ENCODE peak calls at places on chromosomes 4 and X, in five cellular contexts. L is K562, Q is GM12878, N is HepG2, G is H1. Z is an unnamed sample. For H3K4me1, the result is how much of the 10 kb centered on the place peaks cover.

GRCh38 chr4:112766422-112766821 is 129.5 kb downstream of the LARP7 start:
- DNase-seq in L (no peak), Q (no peak), N (no peak), G (no peak), Z (peak)

GRCh38 chrX:133482345-133483041 is 67.2 kb upstream of the GPC4 start:
- DNase-seq in Q (no peak), L (no peak), N (no peak), G (no peak), Z (no peak)

GRCh38 chrX:27675493-27675892 is 85.3 kb downstream of the DCAF8L2 start:
- DNase-seq in G (no peak), N (no peak), L (no peak), Q (no peak), Z (no peak)

GRCh38 chrX:155768036-155768769 is 112.9 kb upstream of the VAMP7 start:
- DNase-seq in N (no peak), L (no peak), Q (no peak), G (no peak), Z (peak)

GRCh38 chrX:56564182-56564885 is 907 bp downstream of the UBQLN2 start:
- DNase-seq in Q (no peak), G (peak), L (peak), N (peak), Z (peak)

GRCh38 chrX:129726307-129727111 is 12.3 kb upstream of the XPNPEP2 start:
- DNase-seq in N (peak), Q (no peak), L (peak), G (peak), Z (peak)

GRCh38 chr4:156581693-156582092 is 389.9 kb downstream of the PDGFC start:
- DNase-seq in N (no peak), L (no peak), Q (no peak), G (no peak), Z (no peak)

GRCh38 chr4:181569553-181569952 is 673.6 kb upstream of the TENM3 start:
- DNase-seq in N (peak), Q (no peak), G (no peak), L (peak), Z (peak)

GRCh38 chr4:78864405-78865024 is 74.7 kb downstream of the PAQR3 start:
- DNase-seq in N (peak), G (no peak), Q (peak), L (peak), Z (peak)

GRCh38 chrX:129594781-129595180 is 54.7 kb downstream of the OCRL start:
- DNase-seq in L (no peak), Q (no peak), G (no peak), N (no peak), Z (no peak)

DNA sequence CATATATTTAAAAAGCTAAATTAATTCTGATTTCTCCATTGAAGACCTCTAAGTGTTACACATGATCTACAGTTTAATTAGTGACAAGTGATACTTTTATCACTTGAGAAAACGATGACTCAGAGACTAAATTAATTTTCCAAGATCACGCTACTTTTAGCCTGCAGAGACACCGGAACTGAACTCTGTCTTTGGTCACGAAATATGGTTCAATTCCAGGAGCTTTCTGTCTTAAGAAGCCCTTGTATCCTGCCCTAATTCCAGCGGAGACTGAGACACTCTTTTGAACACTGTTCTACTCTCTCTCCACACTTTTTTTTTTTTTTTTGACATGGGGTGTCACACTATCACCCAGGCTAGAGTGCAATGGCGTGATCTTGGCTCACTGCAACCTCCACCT is 63.6 kb downstream of the IRF2 start:
- DNase-seq in L (no peak), N (no peak), G (no peak), Q (no peak), Z (no peak)
- H3K4me1 ChIP-seq in L (under half), N (under half), G (under half), Q (under half), Z (under half)

GRCh38 chr4:107978716-107979451 is 10.8 kb upstream of the HADH start:
- DNase-seq in N (peak), L (no peak), Q (no peak), G (no peak), Z (no peak)
- H3K4me3 ChIP-seq in N (no peak), L (no peak), Q (no peak), G (no peak), Z (no peak)

DNA sequence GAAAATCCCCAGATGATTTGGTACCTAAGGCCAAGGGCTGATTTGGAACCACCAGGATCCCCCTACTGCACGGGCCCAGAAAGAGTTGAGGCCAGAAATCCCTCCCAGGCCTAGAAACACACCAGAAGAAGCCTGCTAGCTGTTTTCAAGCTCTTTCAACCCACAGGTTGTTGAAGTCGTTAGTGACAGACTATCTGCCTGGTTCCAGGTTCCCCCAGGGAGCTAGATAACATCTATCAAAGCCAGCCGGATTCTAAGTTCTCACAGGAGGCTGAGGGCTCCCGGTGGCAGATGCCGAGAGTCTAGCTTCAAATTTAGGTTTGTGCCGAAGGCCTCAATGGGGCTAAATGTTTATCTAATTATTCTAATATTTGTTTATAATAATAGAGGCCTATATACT is 132.0 kb upstream of the ATP6AP2 start:
- DNase-seq in N (no peak), L (peak), G (no peak), Q (no peak), Z (no peak)
- TF ChIP-seq KDM1A in N (no peak), L (no peak), G (no peak), Q (no peak), Z (no peak)

GRCh38 chrX:96551320-96551872 is 133.2 kb upstream of the DIAPH2 start:
- DNase-seq in N (no peak), G (no peak), Q (no peak), L (no peak), Z (no peak)
- H3K4me1 ChIP-seq in N (under half), G (under half), Q (under half), L (under half), Z (under half)